ENCODE peak calls at places on chromosomes 5 and 9, in six cellular contexts. R is brain microvascular endothelial cell; J is CD4-positive, alpha-beta T cell; I is fibroblast of pulmonary artery; F is IMR-90; L is neural progenitor cell. K is an unnamed sample.

GRCh38 chr9:6567140-6567591 is 78.4 kb downstream of the GLDC start:
- DNase-seq in R (peak; percentile 94), J (no peak), I (peak; percentile 93), F (peak; percentile 97), L (no peak), K (peak; percentile 89)

GRCh38 chr9:99398241-99398640 is 176.2 kb downstream of the SEC61B start:
- DNase-seq in R (no peak), J (no peak), I (no peak), F (no peak), L (no peak), K (no peak)

GRCh38 chr5:147731708-147732551 is 50.6 kb downstream of the JAKMIP2 start:
- DNase-seq in R (no peak), J (no peak), I (no peak), F (no peak), L (no peak), K (no peak)

GRCh38 chr9:127637322-127637847 is 25.3 kb downstream of the STXBP1 start:
- DNase-seq in R (peak; percentile 46), J (no peak), I (peak; percentile 90), F (peak; percentile 87), L (no peak), K (peak; percentile 62)

GRCh38 chr5:88489433-88489832 is 220.8 kb upstream of the TMEM161B start:
- DNase-seq in R (no peak), J (no peak), I (no peak), F (no peak), L (peak; percentile 36), K (no peak)

GRCh38 chr9:134190232-134191121 is 26.1 kb upstream of the RNU6ATAC start:
- DNase-seq in R (no peak), J (no peak), I (no peak), F (no peak), L (no peak), K (no peak)

GRCh38 chr5:141846031-141846430 is 32.2 kb downstream of the PCDH1 start:
- DNase-seq in R (peak; percentile 71), J (no peak), I (peak; percentile 65), F (peak; percentile 85), L (peak; percentile 85), K (peak; percentile 45)

GRCh38 chr9:2297771-2298170 is 282.6 kb downstream of the SMARCA2 start:
- DNase-seq in R (no peak), J (no peak), I (peak; percentile 7), F (no peak), L (no peak), K (no peak)

GRCh38 chr5:35237580-35238376 is 7.5 kb upstream of the PRLR start:
- DNase-seq in R (no peak), J (no peak), I (no peak), F (no peak), L (no peak), K (no peak)

GRCh38 chr5:157213527-157214243 is 33.0 kb downstream of the ITK start:
- DNase-seq in R (no peak), J (no peak), I (no peak), F (no peak), L (no peak), K (no peak)

GRCh38 chr9:37969130-37969529 is 65.2 kb upstream of the SLC25A51 start:
- DNase-seq in R (peak; percentile 77), J (no peak), I (peak; percentile 76), F (peak; percentile 62), L (no peak), K (peak; percentile 11)

GRCh38 chr5:138949223-138949574 is 74.1 kb upstream of the LRRTM2 start:
- DNase-seq in R (no peak), J (no peak), I (no peak), F (no peak), L (no peak), K (no peak)

GRCh38 chr9:111287127-111287526 is 42.9 kb downstream of the OR2K2 start:
- DNase-seq in R (peak; percentile 68), J (no peak), I (peak; percentile 71), F (peak; percentile 82), L (peak; percentile 31), K (peak; percentile 56)

GRCh38 chr5:146560205-146560812 is 44.3 kb upstream of the GPR151 start:
- DNase-seq in R (no peak), J (no peak), I (peak; percentile 4), F (peak; percentile 5), L (peak; percentile 28), K (peak; percentile 16)

GRCh38 chr9:123846966-123847365 is 83.0 kb downstream of the DENND1A start:
- DNase-seq in R (no peak), J (no peak), I (no peak), F (no peak), L (no peak), K (no peak)

GRCh38 chr9:123848447-123849085 is 81.4 kb downstream of the DENND1A start:
- DNase-seq in R (no peak), J (no peak), I (no peak), F (no peak), L (no peak), K (no peak)

DNA sequence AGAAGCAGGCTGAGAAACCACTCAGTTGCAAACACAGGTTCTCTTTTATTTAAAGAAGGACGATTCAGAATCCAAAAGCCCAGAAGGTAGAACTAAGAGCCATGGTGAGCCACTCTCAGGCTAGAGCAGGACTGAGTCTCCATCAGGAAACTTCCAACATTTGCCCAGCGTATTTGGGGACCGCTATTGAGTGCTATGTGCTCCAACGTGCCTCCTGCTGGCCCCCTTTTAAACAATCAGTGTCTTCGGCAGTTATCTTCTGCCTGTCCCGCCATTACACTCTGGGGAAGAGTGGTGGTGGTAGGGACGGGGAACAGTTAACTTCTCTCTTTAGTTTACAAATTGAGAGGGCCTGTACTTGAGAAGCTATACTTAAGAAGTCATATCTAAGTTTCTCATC is 78.1 kb downstream of the DENND1A start:
- DNase-seq in R (no peak), J (no peak), I (no peak), F (no peak), L (peak; percentile 49), K (no peak)
- TF ChIP-seq CTCF in R (no peak), J (no peak), I (no peak), F (no peak), L (peak; percentile 29), K (no peak)

GRCh38 chr5:132271251-132272246 is 14.1 kb downstream of the PDLIM4 start:
- DNase-seq in R (no peak), J (no peak), I (no peak), F (no peak), L (no peak), K (no peak)
- TF ChIP-seq CTCF in R (no peak), J (no peak), I (no peak), F (no peak), L (no peak), K (no peak)

DNA sequence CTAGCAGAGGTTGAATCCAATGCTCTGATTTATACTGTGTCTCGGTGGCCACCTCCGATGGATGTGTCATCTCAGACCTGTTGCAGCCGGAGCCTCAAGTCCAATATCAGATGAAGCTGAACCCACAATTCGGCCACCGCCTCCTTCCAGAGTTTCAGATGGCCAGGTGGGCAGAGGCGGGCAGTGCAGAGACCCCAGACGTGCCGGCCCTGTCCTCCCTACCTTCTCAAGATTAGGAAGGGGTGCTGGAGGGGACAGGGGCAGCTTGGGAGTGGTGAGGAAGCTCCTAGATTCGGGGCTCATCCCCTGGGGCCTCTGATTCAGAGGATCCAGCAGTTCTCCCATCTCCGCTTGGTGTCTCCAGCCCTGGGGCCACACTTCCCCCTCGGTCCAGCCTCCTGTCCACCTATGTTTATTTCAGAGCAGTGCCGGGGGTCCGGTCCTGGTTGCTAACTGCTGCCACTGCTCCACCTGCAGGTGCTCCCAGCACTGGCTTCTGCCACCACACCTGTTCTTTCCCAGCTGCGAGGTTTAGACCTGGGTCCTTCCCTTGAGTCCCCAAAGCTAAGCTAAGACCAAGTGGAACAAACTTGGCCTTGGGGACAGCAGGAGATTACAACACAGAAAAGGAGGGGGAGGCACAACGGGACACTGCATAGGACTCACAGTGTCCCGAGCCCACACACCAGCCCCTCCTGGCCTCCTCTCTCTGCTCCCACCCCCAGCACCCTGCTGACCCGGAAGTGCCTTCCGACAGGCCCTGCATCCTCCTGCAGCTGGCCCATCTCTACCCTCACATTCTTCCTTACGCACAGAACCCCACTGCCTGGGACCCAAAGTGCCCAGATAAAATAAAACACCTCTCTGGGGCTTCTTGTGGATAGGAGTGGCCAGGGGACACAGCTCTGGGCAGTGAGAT is 81.6 kb downstream of the NTNG2 start:
- DNase-seq in R (no peak), J (no peak), I (no peak), F (peak; percentile 13), L (no peak), K (peak; percentile 9)
- TF ChIP-seq CTCF in R (no peak), J (no peak), I (no peak), F (no peak), L (no peak), K (no peak)

GRCh38 chr9:116842658-116843057 is 155.6 kb downstream of the TRIM32 start:
- DNase-seq in R (no peak), J (no peak), I (no peak), F (no peak), L (peak; percentile 41), K (no peak)
- TF ChIP-seq CTCF in R (no peak), J (no peak), I (no peak), F (no peak), L (peak; percentile 23), K (no peak)

DNA sequence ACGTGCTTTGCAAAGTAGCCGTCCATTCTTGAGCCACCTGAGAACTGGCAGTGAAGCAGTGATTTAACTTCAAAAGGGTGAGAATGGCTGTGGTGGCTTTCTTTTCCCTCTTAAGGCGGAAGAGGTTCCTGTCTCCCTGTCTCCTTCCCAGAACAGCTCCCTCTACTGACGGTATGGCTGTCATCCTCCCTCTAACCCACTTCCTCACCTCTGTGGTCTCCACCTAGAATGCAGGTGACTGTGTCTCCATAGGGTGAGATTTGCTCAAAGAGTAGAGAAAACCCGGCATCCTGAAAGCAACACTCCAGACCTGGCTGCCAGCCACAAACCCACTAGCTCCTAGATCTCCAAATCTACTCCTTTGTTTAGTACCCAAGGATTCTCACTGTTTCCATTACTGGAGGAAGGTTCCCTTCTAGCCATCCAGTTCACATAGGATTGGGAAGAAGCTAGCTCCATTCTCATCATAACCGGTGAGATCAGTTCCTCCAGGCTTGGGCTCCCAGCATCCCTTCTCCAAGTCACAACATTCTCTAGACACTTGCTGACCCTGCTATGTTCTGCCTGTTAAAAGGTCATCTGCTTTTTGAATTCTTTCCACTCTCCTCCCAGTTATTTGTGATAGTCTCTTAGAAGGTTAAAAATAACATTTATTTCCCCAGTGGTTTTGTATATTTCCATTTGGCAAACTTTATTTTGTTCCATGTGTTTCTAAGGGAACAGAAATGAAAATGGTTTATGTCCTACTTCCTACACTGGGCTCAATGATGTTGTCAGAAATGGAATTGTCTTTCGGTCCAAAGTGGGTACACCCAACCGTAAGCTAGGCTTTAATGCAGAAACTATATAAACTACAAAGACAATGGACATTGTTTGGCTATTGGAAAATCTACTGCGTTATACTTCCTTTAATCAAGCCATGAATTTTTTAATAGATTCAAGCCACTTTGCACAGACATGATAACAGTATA is 269.4 kb downstream of the CWC27 start:
- DNase-seq in R (no peak), J (no peak), I (no peak), F (no peak), L (peak; percentile 63), K (no peak)
- TF ChIP-seq CTCF in R (peak; percentile 62), J (peak; percentile 14), I (peak; percentile 23), F (peak; percentile 18), L (peak; percentile 67), K (peak; percentile 70)

K was measured in HFFc6.